ENCODE peak calls at places on chromosomes 1 and 21, in five cellular contexts. E is K562, I is GM12891, P is GM12878, R is H1. Q is an unnamed sample.

GRCh38 chr1:179706339-179706941 is 36.7 kb upstream of the FAM163A start:
- DNase-seq in E (peak; percentile 80), I (peak; percentile 28), P (no peak), R (peak; percentile 63), Q (peak; percentile 21)

GRCh38 chr21:31181089-31181757 is 142.9 kb upstream of the KRTAP19-8 start:
- DNase-seq in E (no peak), I (no peak), P (no peak), R (no peak), Q (no peak)

GRCh38 chr1:59814180-59814900 is 409 bp upstream of the HOOK1 start:
- DNase-seq in E (no peak), I (peak; percentile 68), P (peak; percentile 94), R (peak; percentile 83), Q (peak; percentile 33)

GRCh38 chr1:45669379-45669778 is 17.0 kb downstream of the GPBP1L1 start:
- DNase-seq in E (no peak), I (no peak), P (no peak), R (no peak), Q (no peak)

GRCh38 chr1:209202826-209203439 is 380.6 kb upstream of the CAMK1G start:
- DNase-seq in E (peak; percentile 67), I (peak; percentile 25), P (no peak), R (no peak), Q (no peak)

GRCh38 chr1:165047985-165048384 is 308.5 kb downstream of the LMX1A start:
- DNase-seq in E (no peak), I (no peak), P (no peak), R (no peak), Q (no peak)

GRCh38 chr1:59640851-59641250 is 173.9 kb upstream of the HOOK1 start:
- DNase-seq in E (no peak), I (no peak), P (no peak), R (no peak), Q (no peak)

GRCh38 chr1:66648896-66649597 is 103.2 kb upstream of the DYNLT5 start:
- DNase-seq in E (no peak), I (no peak), P (peak; percentile 43), R (no peak), Q (no peak)

GRCh38 chr1:46508760-46509159 is 19.1 kb downstream of the DMBX1 start:
- DNase-seq in E (peak; percentile 91), I (no peak), P (no peak), R (no peak), Q (no peak)

GRCh38 chr1:8903410-8903809 is 24.9 kb upstream of the ENO1 start:
- DNase-seq in E (peak; percentile 47), I (no peak), P (no peak), R (no peak), Q (no peak)

GRCh38 chr1:63124666-63125191 is 197.6 kb upstream of the FOXD3 start:
- DNase-seq in E (no peak), I (peak; percentile 6), P (peak; percentile 34), R (no peak), Q (no peak)

GRCh38 chr1:51516639-51517158 is 2.4 kb downstream of the EPS15 start:
- DNase-seq in E (peak; percentile 44), I (no peak), P (no peak), R (no peak), Q (no peak)

GRCh38 chr1:36298640-36299039 is 7.5 kb upstream of the SH3D21 start:
- DNase-seq in E (no peak), I (no peak), P (no peak), R (no peak), Q (no peak)

GRCh38 chr1:167737169-167737568 is 15.4 kb downstream of the MPZL1 start:
- DNase-seq in E (no peak), I (no peak), P (no peak), R (no peak), Q (no peak)

GRCh38 chr1:70528591-70529333 is 117.7 kb downstream of the CTH start:
- DNase-seq in E (peak; percentile 76), I (no peak), P (no peak), R (peak; percentile 58), Q (no peak)

GRCh38 chr1:104878203-104878911 is 1128.7 kb downstream of the AMY1C start:
- DNase-seq in E (no peak), I (no peak), P (no peak), R (peak; percentile 53), Q (no peak)

GRCh38 chr1:180926164-180926981 is 13.7 kb downstream of the KIAA1614 start:
- DNase-seq in E (peak; percentile 73), I (no peak), P (no peak), R (no peak), Q (no peak)

GRCh38 chr1:178540204-178540603 is 27.3 kb downstream of the TEX35 start:
- DNase-seq in E (peak; percentile 43), I (no peak), P (no peak), R (no peak), Q (no peak)

GRCh38 chr1:7049913-7050625 is 264.8 kb downstream of the CAMTA1 start:
- DNase-seq in E (no peak), I (no peak), P (no peak), R (no peak), Q (no peak)

GRCh38 chr1:185444651-185445050 is 127.6 kb upstream of the IVNS1ABP start:
- DNase-seq in E (no peak), I (no peak), P (no peak), R (no peak), Q (no peak)

GRCh38 chr1:11648732-11649158 is 5.5 kb downstream of the FBXO2 start:
- DNase-seq in E (peak; percentile 84), I (no peak), P (no peak), R (peak; percentile 88), Q (no peak)

GRCh38 chr1:163290025-163290610 is 31.6 kb upstream of the NUF2 start:
- DNase-seq in E (no peak), I (no peak), P (no peak), R (no peak), Q (no peak)

GRCh38 chr1:147757015-147757990 is 3.1 kb downstream of the GJA5 start:
- DNase-seq in E (no peak), I (no peak), P (no peak), R (no peak), Q (no peak)

GRCh38 chr1:7298749-7299151 is 472.3 kb upstream of the VAMP3 start:
- DNase-seq in E (no peak), I (no peak), P (no peak), R (peak; percentile 42), Q (no peak)

GRCh38 chr1:54413295-54413694 is 7.1 kb upstream of the SSBP3 start:
- DNase-seq in E (no peak), I (no peak), P (no peak), R (no peak), Q (no peak)

GRCh38 chr1:110876748-110877341 is 3.9 kb downstream of the CD53 start:
- DNase-seq in E (no peak), I (no peak), P (no peak), R (no peak), Q (no peak)

GRCh38 chr1:110877364-110877763 is 4.4 kb downstream of the CD53 start:
- DNase-seq in E (peak; percentile 44), I (no peak), P (no peak), R (no peak), Q (no peak)

GRCh38 chr1:110874303-110875215 is 1.6 kb downstream of the CD53 start:
- DNase-seq in E (peak; percentile 67), I (no peak), P (no peak), R (no peak), Q (no peak)

GRCh38 chr1:110873856-110874255 is 908 bp downstream of the CD53 start:
- DNase-seq in E (no peak), I (no peak), P (no peak), R (no peak), Q (no peak)

GRCh38 chr1:110875216-110875731 is 2.3 kb downstream of the CD53 start:
- DNase-seq in E (peak; percentile 64), I (no peak), P (peak; percentile 73), R (no peak), Q (no peak)
- TF ChIP-seq POLR2A in E (peak; percentile 18), I (peak; percentile 48), P (peak; percentile 67), R (no peak), Q (peak; percentile 48)

GRCh38 chr1:204075890-204076837 is 3.2 kb downstream of the SOX13 start:
- DNase-seq in E (no peak), I (no peak), P (no peak), R (no peak), Q (no peak)

GRCh38 chr1:204072951-204073836 is at the start of gene SOX13:
- DNase-seq in E (peak; percentile 67), I (no peak), P (no peak), R (peak; percentile 93), Q (no peak)

GRCh38 chr1:204074274-204075115 is 1.6 kb downstream of the SOX13 start:
- DNase-seq in E (no peak), I (no peak), P (no peak), R (peak; percentile 80), Q (no peak)

GRCh38 chr1:204075116-204075636 is 2.3 kb downstream of the SOX13 start:
- DNase-seq in E (no peak), I (no peak), P (no peak), R (no peak), Q (no peak)

GRCh38 chr1:204073837-204074273 is 940 bp downstream of the SOX13 start:
- DNase-seq in E (no peak), I (no peak), P (no peak), R (no peak), Q (no peak)
- TF ChIP-seq TAF1 in E (no peak), I (no peak), P (no peak), R (no peak), Q (no peak)

GRCh38 chr1:234538930-234539649 is 60.1 kb upstream of the TARBP1 start:
- DNase-seq in E (no peak), I (no peak), P (no peak), R (no peak), Q (no peak)
- TF ChIP-seq POLR2AphosphoS5 in E (no peak), I (no peak), P (no peak), R (no peak), Q (no peak)

GRCh38 chr1:14924012-14924452 is 229.5 kb upstream of the TMEM51 start:
- DNase-seq in E (peak; percentile 78), I (peak; percentile 64), P (no peak), R (no peak), Q (peak; percentile 76)
- TF ChIP-seq POLR2A in E (no peak), I (no peak), P (no peak), R (no peak), Q (no peak)

GRCh38 chr21:44748621-44749020 is 37.2 kb upstream of the TSPEAR start:
- DNase-seq in E (no peak), I (no peak), P (no peak), R (peak; percentile 80), Q (no peak)
- TF ChIP-seq TAF1 in E (no peak), I (no peak), P (no peak), R (no peak), Q (no peak)

DNA sequence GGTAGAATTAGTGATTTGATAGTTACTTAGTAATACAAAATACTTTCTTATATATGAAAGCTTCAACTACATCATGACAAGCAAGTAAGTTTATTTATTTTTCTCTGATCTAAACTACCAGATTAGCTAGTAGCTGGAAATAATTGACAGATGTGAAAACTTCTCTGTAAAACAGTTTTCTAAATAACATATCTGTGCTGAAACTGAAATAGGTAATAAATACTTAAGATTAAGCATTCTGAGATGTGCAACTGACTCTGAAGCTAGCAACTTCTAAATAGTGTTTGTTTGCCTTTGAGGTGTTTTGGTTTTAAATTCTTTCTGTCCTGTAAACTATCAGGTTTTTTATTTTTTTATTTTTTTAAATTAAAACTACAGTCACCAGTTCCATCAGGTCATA is 18.5 kb upstream of the LHX8 start:
- DNase-seq in E (no peak), I (no peak), P (no peak), R (no peak), Q (no peak)
- TF ChIP-seq POLR2AphosphoS5 in E (no peak), I (no peak), P (no peak), R (no peak), Q (no peak)